ENCODE peak calls at places on chromosomes 11 and 22, in four cellular contexts. G is HepG2, B is stomach, V is suprapubic skin. D is an unnamed sample.

GRCh38 chr11:2377511-2378443 is 667 bp downstream of the CD81 start:
- DNase-seq in G (no peak), B (peak), V (peak), D (peak)

GRCh38 chr11:110598725-110599124 is 113.5 kb downstream of the ARHGAP20 start:
- DNase-seq in V (no peak), B (no peak), G (no peak), D (peak)

GRCh38 chr11:44729718-44730117 is 3.0 kb downstream of the TSPAN18 start:
- DNase-seq in B (no peak), V (no peak), G (no peak), D (no peak)

GRCh38 chr22:32620992-32621391 is 146.4 kb downstream of the FBXO7 start:
- DNase-seq in G (peak), B (no peak), V (no peak), D (peak)

GRCh38 chr11:16041207-16041606 is 315.1 kb downstream of the SOX6 start:
- DNase-seq in B (no peak), V (no peak), G (no peak), D (no peak)

GRCh38 chr11:114279778-114280532 is 16.2 kb upstream of the NNMT start:
- DNase-seq in V (no peak), B (no peak), G (no peak), D (no peak)

GRCh38 chr11:23570828-23571227 is 710.6 kb upstream of the CCDC179 start:
- DNase-seq in V (no peak), B (no peak), G (no peak), D (no peak)

GRCh38 chr11:74316772-74317505 is 5.5 kb upstream of the P4HA3 start:
- DNase-seq in G (no peak), B (no peak), V (no peak), D (no peak)

GRCh38 chr22:41508770-41509170 is 35.5 kb downstream of the POLR3H start:
- DNase-seq in G (no peak), B (no peak), V (no peak), D (peak)

GRCh38 chr22:17117890-17118289 is 3.3 kb downstream of the TMEM121B start:
- DNase-seq in V (no peak), B (no peak), G (no peak), D (no peak)

GRCh38 chr11:49851511-49851910 is 100.7 kb upstream of the OR4C13 start:
- DNase-seq in G (no peak), V (no peak), B (no peak), D (no peak)

GRCh38 chr11:86503131-86503530 is 128.4 kb downstream of the CCDC81 start:
- DNase-seq in G (no peak), B (no peak), V (no peak), D (no peak)

GRCh38 chr22:39954584-39955055 is 5.6 kb upstream of the TMA7B start:
- DNase-seq in V (no peak), G (peak), B (no peak), D (no peak)

GRCh38 chr11:118415739-118416068 is 14.3 kb downstream of the ATP5MG start:
- DNase-seq in V (no peak), B (peak), G (no peak), D (peak)

GRCh38 chr11:1344056-1344635 is 34.7 kb upstream of the TOLLIP start:
- DNase-seq in B (peak), G (no peak), V (no peak), D (peak)

GRCh38 chr11:92393218-92393617 is 168.6 kb downstream of the FAT3 start:
- DNase-seq in B (no peak), G (no peak), V (no peak), D (no peak)

GRCh38 chr11:1405186-1406020 is 15.7 kb downstream of the BRSK2 start:
- DNase-seq in G (no peak), V (no peak), B (no peak), D (no peak)

GRCh38 chr11:33197915-33198727 is 36.8 kb upstream of the CSTF3 start:
- DNase-seq in V (no peak), G (no peak), B (no peak), D (no peak)

GRCh38 chr11:122646549-122647340 is 8.8 kb upstream of the UBASH3B start:
- DNase-seq in V (no peak), G (no peak), B (no peak), D (no peak)

GRCh38 chr11:74717211-74717997 is 13.8 kb downstream of the CHRDL2 start:
- DNase-seq in G (no peak), B (no peak), V (no peak), D (no peak)

GRCh38 chr11:68806931-68807844 is 34.5 kb downstream of the CPT1A start:
- DNase-seq in V (no peak), G (no peak), B (no peak), D (no peak)

GRCh38 chr11:11155962-11156815 is 196.9 kb downstream of the CSNK2A3 start:
- DNase-seq in G (no peak), B (no peak), V (no peak), D (no peak)

GRCh38 chr11:91946397-91947090 is 278.1 kb upstream of the FAT3 start:
- DNase-seq in B (no peak), V (no peak), G (no peak), D (no peak)

GRCh38 chr11:64916040-64916847 is 765 bp downstream of the ATG2A start:
- DNase-seq in B (peak), G (peak), V (peak), D (peak)

GRCh38 chr22:38311331-38311635 is 6.0 kb downstream of the CSNK1E start:
- DNase-seq in G (no peak), B (no peak), V (no peak), D (no peak)

GRCh38 chr11:112524808-112525207 is 264.1 kb upstream of the PLET1 start:
- DNase-seq in V (no peak), G (no peak), B (peak), D (peak)

GRCh38 chr22:19218541-19219233 is 40.2 kb upstream of the SLC25A1 start:
- DNase-seq in V (no peak), G (no peak), B (no peak), D (no peak)

GRCh38 chr22:19178065-19178658 is 374 bp downstream of the SLC25A1 start:
- DNase-seq in B (peak), G (peak), V (no peak), D (peak)

GRCh38 chr11:85825590-85825989 is 14.6 kb upstream of the SYTL2 start:
- DNase-seq in B (no peak), V (no peak), G (no peak), D (no peak)

GRCh38 chr22:42895087-42895486 is 38.0 kb upstream of the ARFGAP3 start:
- DNase-seq in V (no peak), B (no peak), G (no peak), D (no peak)

GRCh38 chr22:28410050-28410816 is 269.4 kb downstream of the TTC28 start:
- DNase-seq in B (no peak), G (no peak), V (no peak), D (no peak)

GRCh38 chr11:60482361-60482760 is 10.2 kb upstream of the MS4A12 start:
- DNase-seq in G (no peak), B (no peak), V (no peak), D (no peak)

GRCh38 chr11:16973565-16973964 is 40.6 kb downstream of the PLEKHA7 start:
- DNase-seq in V (no peak), G (no peak), B (no peak), D (no peak)

GRCh38 chr22:24841261-24841660 is 35.2 kb downstream of the SGSM1 start:
- DNase-seq in B (peak), G (no peak), V (no peak), D (peak)

GRCh38 chr22:44582016-44582415 is 84.0 kb upstream of the RTL6 start:
- DNase-seq in B (no peak), G (no peak), V (peak), D (peak)

GRCh38 chr11:72507050-72507449 is 72.7 kb upstream of the CLPB start:
- DNase-seq in G (no peak), V (no peak), B (no peak), D (no peak)

GRCh38 chr22:17990942-17991341 is 33.4 kb downstream of the MICAL3 start:
- DNase-seq in V (no peak), G (no peak), B (no peak), D (peak)

GRCh38 chr22:40791241-40791640 is 27.9 kb downstream of the SLC25A17 start:
- DNase-seq in B (no peak), G (no peak), V (no peak), D (no peak)

GRCh38 chr11:118522571-118523072 is 4.7 kb upstream of the TTC36 start:
- DNase-seq in G (peak), B (no peak), V (no peak), D (no peak)

GRCh38 chr22:49525366-49525765 is 302.3 kb downstream of the BRD1 start:
- DNase-seq in G (no peak), B (no peak), V (peak), D (no peak)

GRCh38 chr11:12433571-12434061 is 56.2 kb downstream of the PARVA start:
- DNase-seq in V (no peak), B (no peak), G (no peak), D (peak)
- TF ChIP-seq EP300 in V (peak), B (peak), G (no peak), D (peak)

GRCh38 chr11:120135838-120136237 is 2.1 kb downstream of the TRIM29 start:
- DNase-seq in G (no peak), V (peak), B (peak), D (no peak)

GRCh38 chr11:120136356-120136755 is 1.6 kb downstream of the TRIM29 start:
- DNase-seq in G (no peak), B (peak), V (peak), D (no peak)

GRCh38 chr11:120137187-120137610 is 714 bp downstream of the TRIM29 start:
- DNase-seq in G (no peak), V (peak), B (peak), D (peak)

GRCh38 chr11:120139316-120140069 is 1.6 kb upstream of the TRIM29 start:
- DNase-seq in B (peak), V (peak), G (no peak), D (no peak)

DNA sequence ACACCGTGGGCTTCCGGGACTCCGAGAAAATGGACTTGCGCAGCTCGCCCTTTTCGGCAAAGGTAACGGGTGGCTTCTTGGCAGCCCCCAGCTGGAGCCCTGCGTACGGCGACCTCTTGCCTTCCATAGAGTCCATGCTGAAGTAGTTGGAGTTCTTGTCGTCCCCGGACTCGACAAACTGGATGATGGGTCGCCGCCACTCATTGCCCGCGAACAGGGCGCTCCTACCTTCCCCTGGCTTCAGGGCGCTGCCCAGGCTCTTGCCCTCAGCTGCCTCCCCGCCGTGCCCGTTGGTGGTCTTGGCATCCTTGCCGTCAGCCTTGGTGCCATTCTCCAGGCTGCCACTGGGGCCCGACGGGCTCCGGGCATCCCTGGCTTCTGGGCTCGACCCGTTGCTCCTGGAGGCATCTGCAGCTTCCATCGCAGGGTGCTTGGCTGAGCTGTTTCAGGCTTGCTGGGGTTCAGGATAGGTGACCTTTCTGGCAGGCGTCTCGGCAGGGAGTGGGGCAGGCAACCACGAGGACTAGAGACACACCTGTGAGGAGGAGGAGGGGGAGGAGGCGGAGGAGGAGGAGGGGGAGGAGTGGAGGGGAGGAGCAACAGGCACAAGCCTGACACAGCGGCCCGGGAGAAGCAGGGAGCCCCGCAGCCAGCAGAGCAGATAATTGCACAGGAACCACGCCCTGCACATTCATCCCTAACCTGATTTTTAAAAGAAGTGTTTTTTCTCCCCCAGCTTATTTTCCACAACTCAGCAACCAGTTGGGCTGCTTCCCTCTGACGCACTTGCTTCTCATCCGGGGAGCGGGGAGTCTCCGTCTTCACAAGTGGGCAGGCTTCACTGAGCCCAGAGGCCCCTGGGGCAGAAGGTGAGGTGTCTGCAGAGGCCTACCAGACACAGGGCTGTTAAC is at the start of gene TRIM29:
- DNase-seq in G (no peak), V (peak), B (peak), D (peak)
- TF ChIP-seq EP300 in G (no peak), V (no peak), B (no peak), D (no peak)

GRCh38 chr11:67373916-67374570 is 645 bp upstream of the CLCF1 start:
- DNase-seq in G (peak), V (no peak), B (peak), D (peak)
- TF ChIP-seq EP300 in G (no peak), V (no peak), B (no peak), D (no peak)

GRCh38 chr11:57530596-57531507 is at the start of gene TIMM10:
- DNase-seq in V (peak), G (peak), B (peak), D (peak)
- TF ChIP-seq EP300 in V (no peak), G (no peak), B (no peak), D (no peak)